ENCODE peak calls at places on chromosomes 16 and 17, in ten cellular contexts. O is prostate gland; D is SJCRH30; U is tibial artery; A is GM23338; P is A549; X is heart left ventricle; N is CD4-positive, CD25-positive, alpha-beta regulatory T cell; L is esophagus squamous epithelium; G is PC-9. H is an unnamed sample. For H3K4me1, the result is how much of the 10 kb centered on the place peaks cover.

GRCh38 chr17:48322060-48322459 is 108.0 kb downstream of the SKAP1 start:
- DNase-seq in U (no peak), P (peak), A (no peak), L (no peak), D (no peak), O (no peak), N (no peak), G (no peak), X (no peak), H (no peak)

GRCh38 chr17:37737971-37738370 is 6.9 kb downstream of the HNF1B start:
- DNase-seq in U (no peak), X (no peak), L (no peak), P (no peak), A (no peak), N (no peak), G (no peak), D (no peak), O (no peak), H (no peak)

GRCh38 chr17:3838206-3838605 is 7.8 kb downstream of the NCBP3 start:
- DNase-seq in D (no peak), O (no peak), U (no peak), A (no peak), N (no peak), X (no peak), L (no peak), P (no peak), G (peak), H (no peak)

GRCh38 chr16:25941800-25942558 is 250.2 kb downstream of the HS3ST4 start:
- DNase-seq in L (no peak), A (no peak), X (no peak), D (no peak), N (no peak), P (peak), O (no peak), G (no peak), U (no peak), H (no peak)

GRCh38 chr16:83994087-83994486 is 26.0 kb downstream of the NECAB2 start:
- DNase-seq in P (peak), A (no peak), N (no peak), U (no peak), G (peak), O (no peak), X (no peak), L (no peak), D (no peak), H (no peak)

GRCh38 chr17:70564006-70564620 is 394.8 kb downstream of the KCNJ2 start:
- DNase-seq in L (no peak), P (no peak), X (no peak), D (no peak), N (no peak), O (no peak), U (no peak), A (no peak), G (no peak), H (no peak)

GRCh38 chr17:59848778-59849177 is 44.0 kb downstream of the TUBD1 start:
- DNase-seq in P (no peak), G (peak), U (peak), N (no peak), O (no peak), A (no peak), D (no peak), L (no peak), X (peak), H (peak)

GRCh38 chr16:19522369-19523159 is 666 bp upstream of the GDE1 start:
- DNase-seq in G (no peak), U (no peak), L (no peak), O (no peak), P (no peak), X (no peak), D (no peak), A (peak), N (no peak), H (no peak)

GRCh38 chr17:50935201-50936124 is 69.3 kb upstream of the TOB1 start:
- DNase-seq in P (peak), N (no peak), X (peak), O (no peak), D (no peak), U (peak), G (peak), A (no peak), L (no peak), H (no peak)

GRCh38 chr17:8176197-8176940 is at the start of gene TMEM107:
- DNase-seq in N (peak), U (peak), O (peak), P (peak), G (peak), A (peak), D (peak), X (peak), L (no peak), H (peak)

DNA sequence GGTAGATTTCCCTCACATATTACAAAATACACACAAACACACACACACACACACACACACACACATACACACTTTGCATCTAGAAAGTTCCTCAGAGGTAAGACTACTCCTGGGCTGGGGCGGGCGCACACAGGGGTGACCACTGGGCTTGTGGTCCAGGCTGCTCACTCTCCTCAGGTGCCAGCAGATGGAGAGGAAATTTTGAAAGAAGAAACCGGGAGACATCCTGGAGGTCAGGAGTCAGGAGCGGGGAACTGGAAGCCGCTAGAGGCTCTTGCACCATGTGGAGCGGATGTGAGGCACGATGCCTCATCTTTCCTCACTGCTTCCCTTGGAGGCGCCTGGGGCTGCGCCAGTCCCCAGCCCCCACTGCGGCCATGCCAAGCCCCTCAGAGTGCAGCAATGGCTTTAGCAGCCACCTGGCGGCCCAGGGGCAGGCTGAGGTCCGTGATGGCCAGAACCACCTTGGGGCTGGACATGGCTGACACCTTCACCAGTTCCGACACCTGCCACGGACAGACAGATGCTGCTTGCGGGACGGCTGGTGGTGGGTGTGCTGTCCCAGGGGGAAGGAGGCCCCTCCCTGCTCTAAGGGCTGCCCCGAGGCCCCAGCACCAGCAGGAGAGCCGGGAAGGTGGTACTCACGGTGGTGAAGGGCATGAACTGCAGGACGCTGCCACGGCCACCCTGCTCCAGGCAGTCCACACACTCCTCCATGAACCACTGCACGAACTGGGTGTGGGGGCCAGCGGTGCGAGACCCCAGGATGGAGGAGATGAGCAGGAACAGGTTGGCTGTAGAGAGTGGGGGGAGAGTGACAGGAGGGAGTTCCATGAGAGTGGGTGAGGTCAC is 4.1 kb downstream of the CSF3 start:
- DNase-seq in D (no peak), U (no peak), G (no peak), A (peak), L (no peak), O (no peak), X (no peak), P (no peak), N (no peak), H (no peak)
- H3K4me3 ChIP-seq in D (no peak), U (no peak), G (no peak), A (peak), L (no peak), O (no peak), X (no peak), P (no peak), N (no peak), H (no peak)

GRCh38 chr17:78898947-78899346 is 4.1 kb downstream of the CEP295NL start:
- DNase-seq in D (no peak), A (peak), U (no peak), X (no peak), P (no peak), L (no peak), G (no peak), O (no peak), N (no peak), H (no peak)
- H3K4me1 ChIP-seq in D (under half), A (under half), U (under half), X (under half), P (under half), L (half or more), G (under half), O (under half), N (under half), H (under half)

GRCh38 chr16:35173295-35173694 is 1713.9 kb downstream of the TP53TG3F start:
- DNase-seq in A (no peak), D (no peak), N (no peak), P (no peak), G (no peak), O (no peak), U (no peak), X (no peak), L (no peak), H (no peak)
- H3K27ac ChIP-seq in A (no peak), D (no peak), N (no peak), P (no peak), G (no peak), O (no peak), U (no peak), X (no peak), L (no peak), H (no peak)

DNA sequence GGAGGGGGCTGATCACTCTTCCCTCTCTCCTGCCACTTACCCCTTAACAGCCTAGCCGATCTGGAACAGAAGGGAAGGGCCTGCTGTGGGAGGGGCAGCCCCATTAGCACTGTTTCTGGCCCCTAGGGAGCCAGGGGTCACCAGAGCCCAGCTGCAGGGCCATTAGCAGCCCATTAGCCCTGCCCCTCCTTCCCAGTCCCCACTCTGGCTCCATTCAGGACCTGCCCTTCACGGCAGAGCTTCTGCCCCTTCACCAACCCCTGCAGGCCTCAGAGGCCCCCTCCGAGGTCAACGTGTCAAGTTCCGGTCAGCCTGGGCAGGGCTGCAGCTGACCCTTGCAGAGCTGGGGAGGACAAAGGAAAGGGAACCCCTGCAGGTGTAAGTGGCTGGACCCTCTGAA is 18.5 kb upstream of the KCNJ12 start:
- DNase-seq in O (no peak), U (no peak), P (no peak), G (no peak), L (no peak), D (no peak), X (no peak), N (no peak), A (no peak), H (no peak)
- H3K4me3 ChIP-seq in O (no peak), U (no peak), P (no peak), G (no peak), L (no peak), D (no peak), X (no peak), N (no peak), A (no peak), H (no peak)

GRCh38 chr17:76685366-76685765 is 25.4 kb downstream of the MXRA7 start:
- DNase-seq in P (no peak), G (no peak), D (no peak), X (no peak), L (no peak), N (no peak), A (no peak), U (no peak), O (no peak), H (no peak)
- H3K4me1 ChIP-seq in P (under half), G (under half), D (half or more), X (half or more), L (half or more), N (under half), A (under half), U (under half), O (under half), H (under half)

DNA sequence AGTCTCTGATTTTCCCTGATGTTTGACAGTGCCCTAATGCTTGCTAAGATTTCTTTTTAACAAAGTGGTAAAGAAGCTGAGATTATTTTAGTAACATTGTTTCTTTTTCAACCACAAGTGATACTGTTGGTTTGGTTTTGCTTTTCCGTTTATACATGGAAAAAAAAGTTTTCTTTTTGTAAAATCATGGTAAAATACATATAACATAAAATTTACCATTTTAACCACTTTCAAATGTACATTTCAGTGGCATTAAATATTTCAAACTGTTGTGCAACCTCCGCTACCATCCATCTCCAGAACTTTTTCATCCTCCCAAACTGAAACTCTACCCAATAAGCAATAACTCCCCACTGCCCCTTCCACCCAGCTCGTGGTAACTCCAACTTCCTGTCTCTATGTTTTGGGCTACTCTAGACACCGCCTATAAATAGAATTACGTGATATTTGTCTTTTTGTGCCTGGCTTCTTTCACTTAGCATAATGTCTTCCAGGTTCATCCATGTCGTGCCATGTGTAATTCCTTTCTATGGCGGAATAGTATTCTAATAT is 4.6 kb downstream of the CIITA start:
- DNase-seq in O (no peak), G (no peak), U (no peak), P (no peak), X (no peak), A (no peak), D (no peak), L (no peak), N (no peak), H (no peak)
- H3K27ac ChIP-seq in O (no peak), G (no peak), U (no peak), P (no peak), X (no peak), A (no peak), D (no peak), L (no peak), N (no peak), H (no peak)

DNA sequence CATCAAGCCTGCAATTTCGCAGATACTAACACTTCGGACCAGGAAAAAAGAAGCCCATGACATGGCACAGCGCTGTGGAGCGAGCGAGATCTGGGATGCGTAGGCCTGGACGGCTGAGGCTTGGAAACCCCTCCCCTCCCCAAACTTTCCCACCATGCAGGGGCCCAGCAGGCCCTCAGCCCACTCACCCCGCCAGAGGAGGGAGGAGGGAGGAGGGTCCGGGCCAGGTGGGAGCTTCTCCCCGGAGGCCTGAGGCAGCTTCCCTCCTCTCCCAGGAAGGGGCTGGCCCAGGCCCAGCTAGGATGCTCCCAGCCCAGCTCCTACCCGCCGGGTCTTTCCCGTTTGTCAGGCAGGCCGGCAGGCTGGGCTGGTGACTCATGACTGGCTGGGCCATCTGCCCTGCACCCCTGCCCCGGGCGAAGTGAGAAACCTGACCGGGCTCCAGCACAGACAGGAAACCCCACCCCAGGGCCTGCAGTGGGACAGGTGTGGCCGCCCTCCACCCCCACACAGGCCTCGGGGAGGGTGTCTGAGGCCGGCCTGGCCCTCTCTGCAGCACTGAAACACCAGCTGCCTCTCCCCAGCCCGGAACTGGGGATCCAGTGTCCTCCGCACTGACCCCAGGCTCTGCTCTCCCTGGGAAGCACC is 34.3 kb upstream of the SLC38A10 start:
- DNase-seq in G (peak), X (peak), N (no peak), U (peak), L (peak), O (peak), A (peak), P (peak), D (peak), H (no peak)
- H3K4me3 ChIP-seq in G (peak), X (no peak), N (no peak), U (no peak), L (peak), O (no peak), A (no peak), P (peak), D (peak), H (no peak)